ENCODE peak calls at places on chromosomes 5 and 9, in eight cellular contexts. One of them, this sample, is unnamed.

GRCh38 chr9:89178162-89179120 is at the start of gene SHC3:
- DNase-seq in amygdala: no peak
- DNase-seq in GM23338: peak
- DNase-seq in skeletal muscle cell: no peak
- DNase-seq in activated naive CD4-positive, alpha-beta T cell treated with anti-CD3 and anti-CD28 coated beads, Interleukin-2, amount 10 ng/mL, durations not matched to agents 7 days and 5 days: no peak
- DNase-seq in HT1080: no peak
- DNase-seq in CD8-positive, alpha-beta T cell: peak
- DNase-seq in uterus: no peak
- DNase-seq in this sample: no peak

GRCh38 chr5:15446552-15446951 is 53.4 kb upstream of the FBXL7 start:
- DNase-seq in uterus: no peak
- DNase-seq in amygdala: no peak
- DNase-seq in CD8-positive, alpha-beta T cell: no peak
- DNase-seq in skeletal muscle cell: no peak
- DNase-seq in HT1080: no peak
- DNase-seq in GM23338: no peak
- DNase-seq in activated naive CD4-positive, alpha-beta T cell treated with anti-CD3 and anti-CD28 coated beads, Interleukin-2, amount 10 ng/mL, durations not matched to agents 7 days and 5 days: no peak
- DNase-seq in this sample: no peak

GRCh38 chr9:89177021-89177400 is 1.6 kb downstream of the SHC3 start:
- DNase-seq in uterus: no peak
- DNase-seq in activated naive CD4-positive, alpha-beta T cell treated with anti-CD3 and anti-CD28 coated beads, Interleukin-2, amount 10 ng/mL, durations not matched to agents 7 days and 5 days: no peak
- DNase-seq in amygdala: no peak
- DNase-seq in GM23338: peak
- DNase-seq in skeletal muscle cell: no peak
- DNase-seq in CD8-positive, alpha-beta T cell: no peak
- DNase-seq in HT1080: no peak
- DNase-seq in this sample: no peak

GRCh38 chr9:114947058-114947457 is 16.7 kb upstream of the TNFSF8 start:
- DNase-seq in CD8-positive, alpha-beta T cell: no peak
- DNase-seq in HT1080: peak
- DNase-seq in uterus: no peak
- DNase-seq in skeletal muscle cell: no peak
- DNase-seq in amygdala: no peak
- DNase-seq in GM23338: no peak
- DNase-seq in activated naive CD4-positive, alpha-beta T cell treated with anti-CD3 and anti-CD28 coated beads, Interleukin-2, amount 10 ng/mL, durations not matched to agents 7 days and 5 days: no peak
- DNase-seq in this sample: no peak

GRCh38 chr9:136198605-136199083 is 6.3 kb downstream of the LHX3 start:
- DNase-seq in skeletal muscle cell: no peak
- DNase-seq in CD8-positive, alpha-beta T cell: no peak
- DNase-seq in activated naive CD4-positive, alpha-beta T cell treated with anti-CD3 and anti-CD28 coated beads, Interleukin-2, amount 10 ng/mL, durations not matched to agents 7 days and 5 days: no peak
- DNase-seq in amygdala: no peak
- DNase-seq in GM23338: peak
- DNase-seq in HT1080: no peak
- DNase-seq in uterus: no peak
- DNase-seq in this sample: no peak

GRCh38 chr5:65742565-65743231 is 20.7 kb downstream of the NLN start:
- DNase-seq in HT1080: peak
- DNase-seq in CD8-positive, alpha-beta T cell: no peak
- DNase-seq in amygdala: no peak
- DNase-seq in activated naive CD4-positive, alpha-beta T cell treated with anti-CD3 and anti-CD28 coated beads, Interleukin-2, amount 10 ng/mL, durations not matched to agents 7 days and 5 days: peak
- DNase-seq in uterus: no peak
- DNase-seq in skeletal muscle cell: peak
- DNase-seq in GM23338: peak
- DNase-seq in this sample: no peak

GRCh38 chr5:109805882-109806281 is 116.2 kb downstream of the MAN2A1 start:
- DNase-seq in HT1080: no peak
- DNase-seq in skeletal muscle cell: no peak
- DNase-seq in amygdala: no peak
- DNase-seq in GM23338: peak
- DNase-seq in uterus: no peak
- DNase-seq in activated naive CD4-positive, alpha-beta T cell treated with anti-CD3 and anti-CD28 coated beads, Interleukin-2, amount 10 ng/mL, durations not matched to agents 7 days and 5 days: no peak
- DNase-seq in CD8-positive, alpha-beta T cell: no peak
- DNase-seq in this sample: no peak

GRCh38 chr9:120909904-120910303 is 16.7 kb downstream of the TRAF1 start:
- DNase-seq in activated naive CD4-positive, alpha-beta T cell treated with anti-CD3 and anti-CD28 coated beads, Interleukin-2, amount 10 ng/mL, durations not matched to agents 7 days and 5 days: peak
- DNase-seq in GM23338: no peak
- DNase-seq in CD8-positive, alpha-beta T cell: no peak
- DNase-seq in skeletal muscle cell: no peak
- DNase-seq in amygdala: no peak
- DNase-seq in uterus: no peak
- DNase-seq in HT1080: peak
- DNase-seq in this sample: no peak

GRCh38 chr5:155418960-155419579 is 405.5 kb downstream of the KIF4B start:
- DNase-seq in amygdala: no peak
- DNase-seq in CD8-positive, alpha-beta T cell: no peak
- DNase-seq in uterus: no peak
- DNase-seq in skeletal muscle cell: no peak
- DNase-seq in GM23338: peak
- DNase-seq in HT1080: peak
- DNase-seq in activated naive CD4-positive, alpha-beta T cell treated with anti-CD3 and anti-CD28 coated beads, Interleukin-2, amount 10 ng/mL, durations not matched to agents 7 days and 5 days: no peak
- DNase-seq in this sample: no peak

GRCh38 chr5:74684900-74685851 is at the start of gene HEXB:
- DNase-seq in amygdala: peak
- DNase-seq in GM23338: peak
- DNase-seq in activated naive CD4-positive, alpha-beta T cell treated with anti-CD3 and anti-CD28 coated beads, Interleukin-2, amount 10 ng/mL, durations not matched to agents 7 days and 5 days: peak
- DNase-seq in uterus: peak
- DNase-seq in HT1080: peak
- DNase-seq in CD8-positive, alpha-beta T cell: peak
- DNase-seq in skeletal muscle cell: no peak
- DNase-seq in this sample: peak

GRCh38 chr5:69335341-69335975 is 2.9 kb upstream of the CCDC125 start:
- DNase-seq in GM23338: no peak
- DNase-seq in HT1080: no peak
- DNase-seq in skeletal muscle cell: no peak
- DNase-seq in amygdala: no peak
- DNase-seq in CD8-positive, alpha-beta T cell: no peak
- DNase-seq in activated naive CD4-positive, alpha-beta T cell treated with anti-CD3 and anti-CD28 coated beads, Interleukin-2, amount 10 ng/mL, durations not matched to agents 7 days and 5 days: no peak
- DNase-seq in uterus: no peak
- DNase-seq in this sample: no peak

GRCh38 chr5:141101059-141101458 is 786 bp downstream of the PCDHB3 start:
- DNase-seq in amygdala: no peak
- DNase-seq in HT1080: no peak
- DNase-seq in skeletal muscle cell: no peak
- DNase-seq in CD8-positive, alpha-beta T cell: no peak
- DNase-seq in GM23338: peak
- DNase-seq in uterus: no peak
- DNase-seq in activated naive CD4-positive, alpha-beta T cell treated with anti-CD3 and anti-CD28 coated beads, Interleukin-2, amount 10 ng/mL, durations not matched to agents 7 days and 5 days: no peak
- DNase-seq in this sample: no peak

GRCh38 chr5:33494476-33494875 is 53.7 kb downstream of the TARS1 start:
- DNase-seq in amygdala: no peak
- DNase-seq in activated naive CD4-positive, alpha-beta T cell treated with anti-CD3 and anti-CD28 coated beads, Interleukin-2, amount 10 ng/mL, durations not matched to agents 7 days and 5 days: no peak
- DNase-seq in GM23338: no peak
- DNase-seq in uterus: no peak
- DNase-seq in skeletal muscle cell: no peak
- DNase-seq in HT1080: no peak
- DNase-seq in CD8-positive, alpha-beta T cell: no peak
- DNase-seq in this sample: no peak

GRCh38 chr5:171592741-171593140 is 173.3 kb downstream of the FGF18 start:
- DNase-seq in HT1080: peak
- DNase-seq in activated naive CD4-positive, alpha-beta T cell treated with anti-CD3 and anti-CD28 coated beads, Interleukin-2, amount 10 ng/mL, durations not matched to agents 7 days and 5 days: no peak
- DNase-seq in CD8-positive, alpha-beta T cell: peak
- DNase-seq in GM23338: no peak
- DNase-seq in amygdala: no peak
- DNase-seq in uterus: no peak
- DNase-seq in skeletal muscle cell: no peak
- DNase-seq in this sample: no peak

GRCh38 chr5:28766565-28767158 is 1728.3 kb upstream of the CDH9 start:
- DNase-seq in GM23338: peak
- DNase-seq in uterus: no peak
- DNase-seq in amygdala: peak
- DNase-seq in skeletal muscle cell: no peak
- DNase-seq in HT1080: no peak
- DNase-seq in CD8-positive, alpha-beta T cell: no peak
- DNase-seq in activated naive CD4-positive, alpha-beta T cell treated with anti-CD3 and anti-CD28 coated beads, Interleukin-2, amount 10 ng/mL, durations not matched to agents 7 days and 5 days: no peak
- DNase-seq in this sample: no peak

GRCh38 chr9:108021311-108021710 is 531.7 kb upstream of the KLF4 start:
- DNase-seq in GM23338: no peak
- DNase-seq in CD8-positive, alpha-beta T cell: no peak
- DNase-seq in HT1080: no peak
- DNase-seq in amygdala: no peak
- DNase-seq in uterus: no peak
- DNase-seq in activated naive CD4-positive, alpha-beta T cell treated with anti-CD3 and anti-CD28 coated beads, Interleukin-2, amount 10 ng/mL, durations not matched to agents 7 days and 5 days: no peak
- DNase-seq in skeletal muscle cell: no peak
- DNase-seq in this sample: no peak

GRCh38 chr9:122297512-122297911 is 32.8 kb downstream of the MRRF start:
- DNase-seq in GM23338: no peak
- DNase-seq in CD8-positive, alpha-beta T cell: no peak
- DNase-seq in skeletal muscle cell: no peak
- DNase-seq in activated naive CD4-positive, alpha-beta T cell treated with anti-CD3 and anti-CD28 coated beads, Interleukin-2, amount 10 ng/mL, durations not matched to agents 7 days and 5 days: no peak
- DNase-seq in amygdala: no peak
- DNase-seq in uterus: no peak
- DNase-seq in HT1080: no peak
- DNase-seq in this sample: no peak

GRCh38 chr9:94002316-94003140 is 47.4 kb upstream of the BARX1 start:
- DNase-seq in activated naive CD4-positive, alpha-beta T cell treated with anti-CD3 and anti-CD28 coated beads, Interleukin-2, amount 10 ng/mL, durations not matched to agents 7 days and 5 days: peak
- DNase-seq in skeletal muscle cell: no peak
- DNase-seq in amygdala: no peak
- DNase-seq in CD8-positive, alpha-beta T cell: no peak
- DNase-seq in GM23338: peak
- DNase-seq in HT1080: peak
- DNase-seq in uterus: no peak
- DNase-seq in this sample: peak

GRCh38 chr9:36041491-36041890 is 4.8 kb downstream of the RECK start:
- DNase-seq in HT1080: no peak
- DNase-seq in amygdala: no peak
- DNase-seq in CD8-positive, alpha-beta T cell: no peak
- DNase-seq in activated naive CD4-positive, alpha-beta T cell treated with anti-CD3 and anti-CD28 coated beads, Interleukin-2, amount 10 ng/mL, durations not matched to agents 7 days and 5 days: no peak
- DNase-seq in GM23338: no peak
- DNase-seq in skeletal muscle cell: no peak
- DNase-seq in uterus: no peak
- DNase-seq in this sample: no peak

GRCh38 chr5:38825494-38825893 is 20.3 kb upstream of the OSMR start:
- DNase-seq in HT1080: no peak
- DNase-seq in uterus: no peak
- DNase-seq in skeletal muscle cell: peak
- DNase-seq in amygdala: no peak
- DNase-seq in activated naive CD4-positive, alpha-beta T cell treated with anti-CD3 and anti-CD28 coated beads, Interleukin-2, amount 10 ng/mL, durations not matched to agents 7 days and 5 days: no peak
- DNase-seq in GM23338: no peak
- DNase-seq in CD8-positive, alpha-beta T cell: no peak
- DNase-seq in this sample: no peak

GRCh38 chr9:109817146-109817845 is 37.3 kb downstream of the PALM2AKAP2 start:
- DNase-seq in CD8-positive, alpha-beta T cell: no peak
- DNase-seq in HT1080: peak
- DNase-seq in amygdala: no peak
- DNase-seq in uterus: no peak
- DNase-seq in skeletal muscle cell: no peak
- DNase-seq in activated naive CD4-positive, alpha-beta T cell treated with anti-CD3 and anti-CD28 coated beads, Interleukin-2, amount 10 ng/mL, durations not matched to agents 7 days and 5 days: no peak
- DNase-seq in GM23338: no peak
- DNase-seq in this sample: no peak

GRCh38 chr5:44150075-44150723 is 239.0 kb downstream of the FGF10 start:
- DNase-seq in CD8-positive, alpha-beta T cell: no peak
- DNase-seq in amygdala: no peak
- DNase-seq in HT1080: no peak
- DNase-seq in GM23338: no peak
- DNase-seq in skeletal muscle cell: no peak
- DNase-seq in uterus: no peak
- DNase-seq in activated naive CD4-positive, alpha-beta T cell treated with anti-CD3 and anti-CD28 coated beads, Interleukin-2, amount 10 ng/mL, durations not matched to agents 7 days and 5 days: no peak
- DNase-seq in this sample: no peak

GRCh38 chr9:110691002-110691549 is 22.5 kb downstream of the MUSK start:
- DNase-seq in activated naive CD4-positive, alpha-beta T cell treated with anti-CD3 and anti-CD28 coated beads, Interleukin-2, amount 10 ng/mL, durations not matched to agents 7 days and 5 days: no peak
- DNase-seq in skeletal muscle cell: no peak
- DNase-seq in HT1080: no peak
- DNase-seq in amygdala: no peak
- DNase-seq in GM23338: no peak
- DNase-seq in CD8-positive, alpha-beta T cell: no peak
- DNase-seq in uterus: no peak
- DNase-seq in this sample: no peak

GRCh38 chr5:170155771-170156170 is 50.1 kb downstream of the FOXI1 start:
- DNase-seq in skeletal muscle cell: no peak
- DNase-seq in activated naive CD4-positive, alpha-beta T cell treated with anti-CD3 and anti-CD28 coated beads, Interleukin-2, amount 10 ng/mL, durations not matched to agents 7 days and 5 days: no peak
- DNase-seq in amygdala: no peak
- DNase-seq in HT1080: no peak
- DNase-seq in CD8-positive, alpha-beta T cell: no peak
- DNase-seq in GM23338: no peak
- DNase-seq in uterus: no peak
- DNase-seq in this sample: no peak

GRCh38 chr9:120873512-120873911 is 3.5 kb downstream of the PHF19 start:
- DNase-seq in HT1080: peak
- DNase-seq in skeletal muscle cell: no peak
- DNase-seq in GM23338: peak
- DNase-seq in amygdala: no peak
- DNase-seq in CD8-positive, alpha-beta T cell: no peak
- DNase-seq in uterus: no peak
- DNase-seq in activated naive CD4-positive, alpha-beta T cell treated with anti-CD3 and anti-CD28 coated beads, Interleukin-2, amount 10 ng/mL, durations not matched to agents 7 days and 5 days: no peak
- DNase-seq in this sample: no peak

GRCh38 chr5:25345240-25345771 is 700.5 kb upstream of the CDH10 start:
- DNase-seq in uterus: no peak
- DNase-seq in skeletal muscle cell: no peak
- DNase-seq in HT1080: no peak
- DNase-seq in activated naive CD4-positive, alpha-beta T cell treated with anti-CD3 and anti-CD28 coated beads, Interleukin-2, amount 10 ng/mL, durations not matched to agents 7 days and 5 days: no peak
- DNase-seq in GM23338: peak
- DNase-seq in amygdala: no peak
- DNase-seq in CD8-positive, alpha-beta T cell: no peak
- DNase-seq in this sample: no peak

GRCh38 chr9:131530546-131530929 is 525 bp downstream of the UCK1 start:
- DNase-seq in HT1080: peak
- DNase-seq in GM23338: peak
- DNase-seq in amygdala: no peak
- DNase-seq in activated naive CD4-positive, alpha-beta T cell treated with anti-CD3 and anti-CD28 coated beads, Interleukin-2, amount 10 ng/mL, durations not matched to agents 7 days and 5 days: peak
- DNase-seq in skeletal muscle cell: no peak
- DNase-seq in CD8-positive, alpha-beta T cell: no peak
- DNase-seq in uterus: peak
- DNase-seq in this sample: no peak

GRCh38 chr5:96780626-96781025 is 27.1 kb downstream of the ERAP1 start:
- DNase-seq in activated naive CD4-positive, alpha-beta T cell treated with anti-CD3 and anti-CD28 coated beads, Interleukin-2, amount 10 ng/mL, durations not matched to agents 7 days and 5 days: no peak
- DNase-seq in GM23338: no peak
- DNase-seq in amygdala: no peak
- DNase-seq in CD8-positive, alpha-beta T cell: no peak
- DNase-seq in HT1080: no peak
- DNase-seq in uterus: no peak
- DNase-seq in skeletal muscle cell: no peak
- DNase-seq in this sample: no peak

GRCh38 chr5:98771389-98772109 is 1.9 kb upstream of the RGMB start:
- DNase-seq in skeletal muscle cell: peak
- DNase-seq in CD8-positive, alpha-beta T cell: no peak
- DNase-seq in GM23338: peak
- DNase-seq in amygdala: peak
- DNase-seq in uterus: peak
- DNase-seq in HT1080: peak
- DNase-seq in activated naive CD4-positive, alpha-beta T cell treated with anti-CD3 and anti-CD28 coated beads, Interleukin-2, amount 10 ng/mL, durations not matched to agents 7 days and 5 days: peak
- DNase-seq in this sample: peak

GRCh38 chr9:75624984-75625383 is 265.5 kb upstream of the PCSK5 start:
- DNase-seq in activated naive CD4-positive, alpha-beta T cell treated with anti-CD3 and anti-CD28 coated beads, Interleukin-2, amount 10 ng/mL, durations not matched to agents 7 days and 5 days: no peak
- DNase-seq in CD8-positive, alpha-beta T cell: no peak
- DNase-seq in GM23338: no peak
- DNase-seq in skeletal muscle cell: no peak
- DNase-seq in uterus: no peak
- DNase-seq in amygdala: no peak
- DNase-seq in HT1080: no peak
- DNase-seq in this sample: no peak

GRCh38 chr9:71681708-71682268 is 86.5 kb downstream of the CEMIP2 start:
- DNase-seq in GM23338: no peak
- DNase-seq in HT1080: no peak
- DNase-seq in CD8-positive, alpha-beta T cell: no peak
- DNase-seq in skeletal muscle cell: peak
- DNase-seq in activated naive CD4-positive, alpha-beta T cell treated with anti-CD3 and anti-CD28 coated beads, Interleukin-2, amount 10 ng/mL, durations not matched to agents 7 days and 5 days: no peak
- DNase-seq in amygdala: no peak
- DNase-seq in uterus: no peak
- DNase-seq in this sample: no peak

GRCh38 chr5:81020478-81021167 is 60.5 kb downstream of the RASGRF2 start:
- DNase-seq in amygdala: no peak
- DNase-seq in CD8-positive, alpha-beta T cell: no peak
- DNase-seq in activated naive CD4-positive, alpha-beta T cell treated with anti-CD3 and anti-CD28 coated beads, Interleukin-2, amount 10 ng/mL, durations not matched to agents 7 days and 5 days: no peak
- DNase-seq in uterus: no peak
- DNase-seq in GM23338: no peak
- DNase-seq in skeletal muscle cell: no peak
- DNase-seq in HT1080: peak
- DNase-seq in this sample: no peak

GRCh38 chr5:176382721-176383120 is 5.7 kb downstream of the NOP16 start:
- DNase-seq in skeletal muscle cell: no peak
- DNase-seq in HT1080: no peak
- DNase-seq in CD8-positive, alpha-beta T cell: no peak
- DNase-seq in GM23338: no peak
- DNase-seq in amygdala: no peak
- DNase-seq in uterus: peak
- DNase-seq in activated naive CD4-positive, alpha-beta T cell treated with anti-CD3 and anti-CD28 coated beads, Interleukin-2, amount 10 ng/mL, durations not matched to agents 7 days and 5 days: no peak
- DNase-seq in this sample: no peak